ENCODE peak calls at places on chromosomes 7 and 10, in six cellular contexts. One of them, this sample, is unnamed.

GRCh38 chr10:31207636-31208035 is 111.4 kb upstream of the ZEB1 start:
- DNase-seq in cerebellar cortex: no peak
- DNase-seq in AG09319: no peak
- DNase-seq in astrocyte of the hippocampus: peak
- DNase-seq in PC-3: no peak
- DNase-seq in kidney epithelial cell: no peak
- DNase-seq in this sample: no peak

GRCh38 chr10:29324220-29324831 is 35.5 kb downstream of the LYZL1 start:
- DNase-seq in kidney epithelial cell: no peak
- DNase-seq in cerebellar cortex: no peak
- DNase-seq in AG09319: no peak
- DNase-seq in PC-3: no peak
- DNase-seq in astrocyte of the hippocampus: peak
- DNase-seq in this sample: no peak

GRCh38 chr10:43156590-43157340 is 18.5 kb downstream of the CSGALNACT2 start:
- DNase-seq in PC-3: no peak
- DNase-seq in AG09319: no peak
- DNase-seq in astrocyte of the hippocampus: no peak
- DNase-seq in kidney epithelial cell: no peak
- DNase-seq in cerebellar cortex: peak
- DNase-seq in this sample: no peak

GRCh38 chr7:111229951-111230350 is 139.0 kb downstream of the LRRN3 start:
- DNase-seq in AG09319: no peak
- DNase-seq in cerebellar cortex: no peak
- DNase-seq in PC-3: no peak
- DNase-seq in kidney epithelial cell: no peak
- DNase-seq in astrocyte of the hippocampus: peak
- DNase-seq in this sample: no peak

GRCh38 chr10:97333351-97333600 is 1.3 kb downstream of the FRAT2 start:
- DNase-seq in PC-3: no peak
- DNase-seq in kidney epithelial cell: no peak
- DNase-seq in AG09319: no peak
- DNase-seq in cerebellar cortex: peak
- DNase-seq in astrocyte of the hippocampus: peak
- DNase-seq in this sample: peak

GRCh38 chr7:47333959-47334358 is 248.0 kb downstream of the TNS3 start:
- DNase-seq in astrocyte of the hippocampus: no peak
- DNase-seq in cerebellar cortex: no peak
- DNase-seq in AG09319: no peak
- DNase-seq in kidney epithelial cell: no peak
- DNase-seq in PC-3: no peak
- DNase-seq in this sample: no peak

GRCh38 chr7:137272249-137272648 is 71.3 kb downstream of the PTN start:
- DNase-seq in AG09319: no peak
- DNase-seq in kidney epithelial cell: no peak
- DNase-seq in cerebellar cortex: no peak
- DNase-seq in astrocyte of the hippocampus: no peak
- DNase-seq in PC-3: no peak
- DNase-seq in this sample: no peak

GRCh38 chr10:92087750-92088395 is 164.3 kb downstream of the BTAF1 start:
- DNase-seq in kidney epithelial cell: peak
- DNase-seq in cerebellar cortex: peak
- DNase-seq in PC-3: peak
- DNase-seq in astrocyte of the hippocampus: peak
- DNase-seq in AG09319: peak
- DNase-seq in this sample: peak

GRCh38 chr7:129210256-129210988 is 14.4 kb upstream of the AHCYL2 start:
- DNase-seq in cerebellar cortex: peak
- DNase-seq in PC-3: peak
- DNase-seq in astrocyte of the hippocampus: peak
- DNase-seq in AG09319: no peak
- DNase-seq in kidney epithelial cell: no peak
- DNase-seq in this sample: peak